ENCODE peak calls at places on chromosomes 3 and 15, in eight cellular contexts. One of them, this sample, is unnamed.

GRCh38 chr15:35256555-35256954 is 171.5 kb upstream of the NANOGP8 start:
- DNase-seq in naive B cell: no peak
- DNase-seq in T-cell: no peak
- DNase-seq in effector CD4-positive, alpha-beta T cell: no peak
- DNase-seq in left ventricle myocardium inferior: no peak
- DNase-seq in pons: no peak
- DNase-seq in NCI-H1930: no peak
- DNase-seq in NCI-H1417: peak
- DNase-seq in this sample: no peak

GRCh38 chr3:11716576-11717250 is 73.0 kb upstream of the VGLL4 start:
- DNase-seq in T-cell: no peak
- DNase-seq in NCI-H1930: no peak
- DNase-seq in NCI-H1417: no peak
- DNase-seq in naive B cell: no peak
- DNase-seq in pons: no peak
- DNase-seq in effector CD4-positive, alpha-beta T cell: no peak
- DNase-seq in left ventricle myocardium inferior: no peak
- DNase-seq in this sample: no peak

GRCh38 chr15:55990516-55990915 is 2.9 kb downstream of the NEDD4 start:
- DNase-seq in NCI-H1417: no peak
- DNase-seq in pons: no peak
- DNase-seq in left ventricle myocardium inferior: no peak
- DNase-seq in naive B cell: no peak
- DNase-seq in NCI-H1930: no peak
- DNase-seq in T-cell: no peak
- DNase-seq in effector CD4-positive, alpha-beta T cell: no peak
- DNase-seq in this sample: no peak

GRCh38 chr15:95227235-95227634 is 995.9 kb downstream of the MCTP2 start:
- DNase-seq in NCI-H1417: no peak
- DNase-seq in NCI-H1930: no peak
- DNase-seq in pons: no peak
- DNase-seq in left ventricle myocardium inferior: no peak
- DNase-seq in T-cell: no peak
- DNase-seq in effector CD4-positive, alpha-beta T cell: no peak
- DNase-seq in naive B cell: no peak
- DNase-seq in this sample: no peak

GRCh38 chr15:40279437-40280141 is 3.3 kb downstream of the ANKRD63 start:
- DNase-seq in effector CD4-positive, alpha-beta T cell: peak
- DNase-seq in T-cell: peak
- DNase-seq in pons: peak
- DNase-seq in left ventricle myocardium inferior: peak
- DNase-seq in naive B cell: peak
- DNase-seq in NCI-H1417: peak
- DNase-seq in NCI-H1930: peak
- DNase-seq in this sample: no peak

GRCh38 chr3:170961616-170962400 is 53.4 kb upstream of the EIF5A2 start:
- DNase-seq in effector CD4-positive, alpha-beta T cell: no peak
- DNase-seq in left ventricle myocardium inferior: no peak
- DNase-seq in NCI-H1930: no peak
- DNase-seq in naive B cell: no peak
- DNase-seq in T-cell: no peak
- DNase-seq in NCI-H1417: peak
- DNase-seq in pons: peak
- DNase-seq in this sample: no peak

GRCh38 chr3:11544413-11545181 is 99.1 kb downstream of the VGLL4 start:
- DNase-seq in NCI-H1930: no peak
- DNase-seq in naive B cell: no peak
- DNase-seq in effector CD4-positive, alpha-beta T cell: no peak
- DNase-seq in left ventricle myocardium inferior: no peak
- DNase-seq in pons: no peak
- DNase-seq in T-cell: no peak
- DNase-seq in NCI-H1417: no peak
- DNase-seq in this sample: no peak

GRCh38 chr15:79089331-79089889 is 1.2 kb downstream of the RASGRF1 start:
- DNase-seq in NCI-H1930: no peak
- DNase-seq in NCI-H1417: peak
- DNase-seq in pons: no peak
- DNase-seq in naive B cell: no peak
- DNase-seq in T-cell: no peak
- DNase-seq in effector CD4-positive, alpha-beta T cell: no peak
- DNase-seq in left ventricle myocardium inferior: no peak
- DNase-seq in this sample: no peak

GRCh38 chr3:38599886-38600285 is 49.6 kb downstream of the SCN5A start:
- DNase-seq in effector CD4-positive, alpha-beta T cell: no peak
- DNase-seq in pons: no peak
- DNase-seq in left ventricle myocardium inferior: no peak
- DNase-seq in NCI-H1930: no peak
- DNase-seq in naive B cell: no peak
- DNase-seq in NCI-H1417: no peak
- DNase-seq in T-cell: no peak
- DNase-seq in this sample: no peak

GRCh38 chr3:123096701-123097100 is 29.9 kb downstream of the PDIA5 start:
- DNase-seq in NCI-H1930: no peak
- DNase-seq in NCI-H1417: no peak
- DNase-seq in naive B cell: no peak
- DNase-seq in left ventricle myocardium inferior: peak
- DNase-seq in T-cell: no peak
- DNase-seq in pons: peak
- DNase-seq in effector CD4-positive, alpha-beta T cell: no peak
- DNase-seq in this sample: no peak

GRCh38 chr3:42653303-42653559 is 266 bp upstream of the ZBTB47 start:
- DNase-seq in effector CD4-positive, alpha-beta T cell: no peak
- DNase-seq in naive B cell: no peak
- DNase-seq in T-cell: no peak
- DNase-seq in left ventricle myocardium inferior: no peak
- DNase-seq in NCI-H1930: no peak
- DNase-seq in pons: no peak
- DNase-seq in NCI-H1417: no peak
- DNase-seq in this sample: no peak

GRCh38 chr15:92365079-92365478 is 28.6 kb upstream of the ST8SIA2 start:
- DNase-seq in NCI-H1417: no peak
- DNase-seq in pons: no peak
- DNase-seq in NCI-H1930: no peak
- DNase-seq in T-cell: no peak
- DNase-seq in left ventricle myocardium inferior: no peak
- DNase-seq in naive B cell: no peak
- DNase-seq in effector CD4-positive, alpha-beta T cell: no peak
- DNase-seq in this sample: no peak

GRCh38 chr3:12967751-12968209 is 105.4 kb downstream of the IQSEC1 start:
- DNase-seq in left ventricle myocardium inferior: peak
- DNase-seq in NCI-H1417: no peak
- DNase-seq in NCI-H1930: no peak
- DNase-seq in pons: peak
- DNase-seq in naive B cell: peak
- DNase-seq in T-cell: peak
- DNase-seq in effector CD4-positive, alpha-beta T cell: peak
- DNase-seq in this sample: no peak

GRCh38 chr3:38000242-38000916 is 9.8 kb downstream of the VILL start:
- DNase-seq in NCI-H1930: no peak
- DNase-seq in pons: no peak
- DNase-seq in NCI-H1417: no peak
- DNase-seq in effector CD4-positive, alpha-beta T cell: peak
- DNase-seq in naive B cell: no peak
- DNase-seq in T-cell: no peak
- DNase-seq in left ventricle myocardium inferior: no peak
- DNase-seq in this sample: no peak

GRCh38 chr3:187072582-187072981 is 66.7 kb downstream of the RPL39L start:
- DNase-seq in effector CD4-positive, alpha-beta T cell: no peak
- DNase-seq in left ventricle myocardium inferior: no peak
- DNase-seq in NCI-H1930: no peak
- DNase-seq in naive B cell: no peak
- DNase-seq in pons: no peak
- DNase-seq in T-cell: no peak
- DNase-seq in NCI-H1417: no peak
- DNase-seq in this sample: no peak

GRCh38 chr3:65875395-65876027 is 163.2 kb downstream of the MAGI1 start:
- DNase-seq in NCI-H1417: peak
- DNase-seq in pons: no peak
- DNase-seq in NCI-H1930: no peak
- DNase-seq in effector CD4-positive, alpha-beta T cell: no peak
- DNase-seq in left ventricle myocardium inferior: no peak
- DNase-seq in naive B cell: no peak
- DNase-seq in T-cell: no peak
- DNase-seq in this sample: no peak

GRCh38 chr15:60396100-60396499 is 1.7 kb downstream of the ANXA2 start:
- DNase-seq in NCI-H1930: no peak
- DNase-seq in naive B cell: no peak
- DNase-seq in effector CD4-positive, alpha-beta T cell: no peak
- DNase-seq in NCI-H1417: no peak
- DNase-seq in T-cell: no peak
- DNase-seq in left ventricle myocardium inferior: no peak
- DNase-seq in pons: no peak
- DNase-seq in this sample: no peak

GRCh38 chr3:183880121-183880520 is 4.6 kb downstream of the PARL start:
- DNase-seq in NCI-H1417: no peak
- DNase-seq in NCI-H1930: no peak
- DNase-seq in T-cell: no peak
- DNase-seq in naive B cell: no peak
- DNase-seq in pons: no peak
- DNase-seq in left ventricle myocardium inferior: no peak
- DNase-seq in effector CD4-positive, alpha-beta T cell: no peak
- DNase-seq in this sample: no peak

This sample was measured in GM12878.